ENCODE peak calls at places on chromosomes 16 and 17, in seven cellular contexts. N is non-pigmented ciliary epithelial cell; V is HS-5; U is psoas muscle; L is neural progenitor cell; S is stimulated activated CD4-positive, alpha-beta T cell treated with anti-CD3 and anti-CD28 coated beads, Interleukin-15, amount 100 ng/mL, for 1 hour; G is tibial artery. R is an unnamed sample.

GRCh38 chr16:85835227-85835751 is 35.8 kb downstream of the COX4I1 start:
- DNase-seq in L (no peak), V (no peak), N (no peak), S (no peak), U (no peak), G (no peak), R (no peak)

GRCh38 chr17:41518789-41519449 is at the start of gene KRT15:
- DNase-seq in U (peak; percentile 15), N (no peak), G (no peak), S (no peak), V (no peak), L (no peak), R (no peak)

GRCh38 chr16:5350118-5350517 is 252.5 kb upstream of the EEF2KMT start:
- DNase-seq in N (no peak), V (no peak), U (no peak), S (no peak), L (peak; percentile 25), G (no peak), R (no peak)

GRCh38 chr17:11950771-11951519 is 46.3 kb downstream of the ZNF18 start:
- DNase-seq in V (no peak), S (no peak), L (no peak), N (no peak), U (no peak), G (no peak), R (no peak)

GRCh38 chr16:53091508-53092211 is 36.9 kb downstream of the CHD9 start:
- DNase-seq in G (peak; percentile 74), V (peak; percentile 43), S (no peak), U (peak; percentile 87), L (peak; percentile 48), N (no peak), R (peak; percentile 58)

GRCh38 chr16:15726715-15727114 is 76.7 kb downstream of the NDE1 start:
- DNase-seq in N (no peak), G (no peak), S (no peak), L (no peak), V (no peak), U (no peak), R (no peak)

GRCh38 chr17:1030684-1031557 is 34.0 kb downstream of the TIMM22 start:
- DNase-seq in G (peak; percentile 83), V (no peak), S (no peak), U (peak; percentile 89), N (no peak), L (peak; percentile 24), R (no peak)

GRCh38 chr17:80348551-80349436 is 66.2 kb upstream of the ENDOV start:
- DNase-seq in G (peak; percentile 57), S (no peak), L (no peak), N (no peak), U (peak; percentile 32), V (peak; percentile 19), R (no peak)

GRCh38 chr16:48081656-48082055 is 74.1 kb downstream of the ABCC12 start:
- DNase-seq in L (no peak), U (no peak), N (peak; percentile 67), V (peak; percentile 24), G (no peak), S (no peak), R (peak; percentile 74)

GRCh38 chr17:5563451-5563850 is 20.9 kb downstream of the NLRP1 start:
- DNase-seq in U (no peak), S (no peak), G (no peak), N (no peak), L (no peak), V (no peak), R (no peak)

GRCh38 chr17:2174471-2175293 is 119.8 kb downstream of the HIC1 start:
- DNase-seq in N (peak; percentile 95), V (no peak), U (peak; percentile 84), S (no peak), G (peak; percentile 84), L (no peak), R (peak; percentile 97)

GRCh38 chr17:63956296-63956920 is 16.3 kb downstream of the SCN4A start:
- DNase-seq in U (no peak), L (no peak), V (no peak), N (no peak), G (no peak), S (no peak), R (no peak)

GRCh38 chr16:68235882-68236803 is at the start of gene ESRP2:
- DNase-seq in V (no peak), N (no peak), U (peak; percentile 65), S (peak; percentile 26), G (peak; percentile 73), L (peak; percentile 62), R (no peak)

GRCh38 chr16:85181739-85182129 is 69.5 kb upstream of the CIBAR2 start:
- DNase-seq in V (no peak), N (no peak), G (no peak), S (no peak), U (peak; percentile 64), L (no peak), R (no peak)

GRCh38 chr17:7632492-7632894 is 2.6 kb downstream of the SHBG start:
- DNase-seq in U (no peak), S (no peak), N (no peak), V (no peak), G (no peak), L (peak; percentile 70), R (no peak)

GRCh38 chr17:18087610-18088491 is at the start of gene DRG2:
- DNase-seq in N (peak; percentile 45), L (peak; percentile 94), U (peak; percentile 96), G (peak; percentile 94), S (peak; percentile 87), V (peak; percentile 74), R (peak; percentile 79)

GRCh38 chr16:77660311-77660710 is 62.0 kb upstream of the NUDT7 start:
- DNase-seq in S (no peak), V (no peak), G (no peak), L (peak; percentile 62), U (no peak), N (peak; percentile 32), R (peak; percentile 29)

GRCh38 chr16:66874079-66874775 is 6.1 kb upstream of the PDP2 start:
- DNase-seq in S (no peak), V (no peak), G (no peak), L (no peak), U (no peak), N (no peak), R (no peak)

GRCh38 chr16:69771651-69771967 is 9.5 kb downstream of the WWP2 start:
- DNase-seq in U (no peak), S (no peak), V (no peak), L (no peak), N (no peak), G (no peak), R (no peak)

GRCh38 chr17:2797226-2797625 is 988 bp downstream of the RAP1GAP2 start:
- DNase-seq in U (no peak), L (no peak), V (no peak), G (no peak), N (no peak), S (no peak), R (no peak)

GRCh38 chr17:18225562-18226283 is at the start of gene LLGL1:
- DNase-seq in S (no peak), G (peak; percentile 67), L (no peak), U (no peak), V (no peak), N (no peak), R (no peak)

GRCh38 chr17:79836952-79837887 is 2.0 kb downstream of the CBX4 start:
- DNase-seq in G (peak; percentile 83), L (peak; percentile 63), N (no peak), V (no peak), U (peak; percentile 86), S (no peak), R (no peak)